ENCODE peak calls at places on chromosomes 11 and 22, in ten cellular contexts. One of them, this sample, is unnamed.
A peak's percentile ranks its signal among the peaks of the same experiment; 100 is the strongest.

GRCh38 chr11:94011478-94011877 is 9.7 kb upstream of the HEPHL1 start:
- DNase-seq in globus pallidus: no peak
- DNase-seq in stimulated activated CD4-positive, alpha-beta T cell treated with anti-CD3 and anti-CD28 coated beads, Interleukin-12 subunit alpha, Interleukin-12 subunit beta, amount 100 ng/mL, for 48 hours: no peak
- DNase-seq in CD8-positive, alpha-beta T cell: no peak
- DNase-seq in memory B cell: no peak
- DNase-seq in GM20000: no peak
- DNase-seq in GM19239: no peak
- DNase-seq in NCI-H1092: no peak
- DNase-seq in activated CD8-positive, alpha-beta memory T cell treated with anti-CD3 and anti-CD28 coated beads for 24 hours: no peak
- DNase-seq in activated naive CD8-positive, alpha-beta T cell treated with anti-CD3 and anti-CD28 coated beads for 36 hours: no peak
- DNase-seq in this sample: no peak

GRCh38 chr11:84514436-84514835 is 1112.7 kb downstream of the DLG2 start:
- DNase-seq in globus pallidus: no peak
- DNase-seq in stimulated activated CD4-positive, alpha-beta T cell treated with anti-CD3 and anti-CD28 coated beads, Interleukin-12 subunit alpha, Interleukin-12 subunit beta, amount 100 ng/mL, for 48 hours: no peak
- DNase-seq in CD8-positive, alpha-beta T cell: no peak
- DNase-seq in memory B cell: no peak
- DNase-seq in GM20000: no peak
- DNase-seq in GM19239: no peak
- DNase-seq in NCI-H1092: no peak
- DNase-seq in activated CD8-positive, alpha-beta memory T cell treated with anti-CD3 and anti-CD28 coated beads for 24 hours: no peak
- DNase-seq in activated naive CD8-positive, alpha-beta T cell treated with anti-CD3 and anti-CD28 coated beads for 36 hours: no peak
- DNase-seq in this sample: no peak

GRCh38 chr11:61293869-61294716 is 1.0 kb downstream of the VWCE start:
- DNase-seq in globus pallidus: no peak
- DNase-seq in stimulated activated CD4-positive, alpha-beta T cell treated with anti-CD3 and anti-CD28 coated beads, Interleukin-12 subunit alpha, Interleukin-12 subunit beta, amount 100 ng/mL, for 48 hours: peak; percentile 14
- DNase-seq in CD8-positive, alpha-beta T cell: peak; percentile 1
- DNase-seq in memory B cell: no peak
- DNase-seq in GM20000: peak; percentile 79
- DNase-seq in GM19239: peak; percentile 37
- DNase-seq in NCI-H1092: peak; percentile 53
- DNase-seq in activated CD8-positive, alpha-beta memory T cell treated with anti-CD3 and anti-CD28 coated beads for 24 hours: peak; percentile 92
- DNase-seq in activated naive CD8-positive, alpha-beta T cell treated with anti-CD3 and anti-CD28 coated beads for 36 hours: peak; percentile 84
- DNase-seq in this sample: peak; percentile 46

GRCh38 chr11:19975414-19975990 is 184.8 kb downstream of the DBX1 start:
- DNase-seq in globus pallidus: no peak
- DNase-seq in stimulated activated CD4-positive, alpha-beta T cell treated with anti-CD3 and anti-CD28 coated beads, Interleukin-12 subunit alpha, Interleukin-12 subunit beta, amount 100 ng/mL, for 48 hours: no peak
- DNase-seq in CD8-positive, alpha-beta T cell: no peak
- DNase-seq in memory B cell: no peak
- DNase-seq in GM20000: no peak
- DNase-seq in GM19239: no peak
- DNase-seq in NCI-H1092: no peak
- DNase-seq in activated CD8-positive, alpha-beta memory T cell treated with anti-CD3 and anti-CD28 coated beads for 24 hours: no peak
- DNase-seq in activated naive CD8-positive, alpha-beta T cell treated with anti-CD3 and anti-CD28 coated beads for 36 hours: no peak
- DNase-seq in this sample: no peak

GRCh38 chr11:94550513-94550912 is 6.8 kb downstream of the FUT4 start:
- DNase-seq in globus pallidus: no peak
- DNase-seq in stimulated activated CD4-positive, alpha-beta T cell treated with anti-CD3 and anti-CD28 coated beads, Interleukin-12 subunit alpha, Interleukin-12 subunit beta, amount 100 ng/mL, for 48 hours: no peak
- DNase-seq in CD8-positive, alpha-beta T cell: no peak
- DNase-seq in memory B cell: no peak
- DNase-seq in GM20000: peak; percentile 45
- DNase-seq in GM19239: no peak
- DNase-seq in NCI-H1092: no peak
- DNase-seq in activated CD8-positive, alpha-beta memory T cell treated with anti-CD3 and anti-CD28 coated beads for 24 hours: no peak
- DNase-seq in activated naive CD8-positive, alpha-beta T cell treated with anti-CD3 and anti-CD28 coated beads for 36 hours: no peak
- DNase-seq in this sample: no peak

GRCh38 chr11:72971611-72972010 is 157.4 kb downstream of the ATG16L2 start:
- DNase-seq in globus pallidus: no peak
- DNase-seq in stimulated activated CD4-positive, alpha-beta T cell treated with anti-CD3 and anti-CD28 coated beads, Interleukin-12 subunit alpha, Interleukin-12 subunit beta, amount 100 ng/mL, for 48 hours: no peak
- DNase-seq in CD8-positive, alpha-beta T cell: no peak
- DNase-seq in memory B cell: no peak
- DNase-seq in GM20000: no peak
- DNase-seq in GM19239: no peak
- DNase-seq in NCI-H1092: no peak
- DNase-seq in activated CD8-positive, alpha-beta memory T cell treated with anti-CD3 and anti-CD28 coated beads for 24 hours: no peak
- DNase-seq in activated naive CD8-positive, alpha-beta T cell treated with anti-CD3 and anti-CD28 coated beads for 36 hours: no peak
- DNase-seq in this sample: no peak

GRCh38 chr11:9821008-9821752 is 157.3 kb downstream of the SWAP70 start:
- DNase-seq in globus pallidus: no peak
- DNase-seq in stimulated activated CD4-positive, alpha-beta T cell treated with anti-CD3 and anti-CD28 coated beads, Interleukin-12 subunit alpha, Interleukin-12 subunit beta, amount 100 ng/mL, for 48 hours: no peak
- DNase-seq in CD8-positive, alpha-beta T cell: no peak
- DNase-seq in memory B cell: no peak
- DNase-seq in GM20000: no peak
- DNase-seq in GM19239: no peak
- DNase-seq in NCI-H1092: no peak
- DNase-seq in activated CD8-positive, alpha-beta memory T cell treated with anti-CD3 and anti-CD28 coated beads for 24 hours: no peak
- DNase-seq in activated naive CD8-positive, alpha-beta T cell treated with anti-CD3 and anti-CD28 coated beads for 36 hours: no peak
- DNase-seq in this sample: no peak

GRCh38 chr11:72013765-72014711 is 15.3 kb downstream of the IL18BP start:
- DNase-seq in globus pallidus: no peak
- DNase-seq in stimulated activated CD4-positive, alpha-beta T cell treated with anti-CD3 and anti-CD28 coated beads, Interleukin-12 subunit alpha, Interleukin-12 subunit beta, amount 100 ng/mL, for 48 hours: no peak
- DNase-seq in CD8-positive, alpha-beta T cell: no peak
- DNase-seq in memory B cell: no peak
- DNase-seq in GM20000: no peak
- DNase-seq in GM19239: no peak
- DNase-seq in NCI-H1092: no peak
- DNase-seq in activated CD8-positive, alpha-beta memory T cell treated with anti-CD3 and anti-CD28 coated beads for 24 hours: peak; percentile 49
- DNase-seq in activated naive CD8-positive, alpha-beta T cell treated with anti-CD3 and anti-CD28 coated beads for 36 hours: no peak
- DNase-seq in this sample: no peak

GRCh38 chr11:70828498-70829159 is 423.7 kb downstream of the SHANK2 start:
- DNase-seq in globus pallidus: peak; percentile 22
- DNase-seq in stimulated activated CD4-positive, alpha-beta T cell treated with anti-CD3 and anti-CD28 coated beads, Interleukin-12 subunit alpha, Interleukin-12 subunit beta, amount 100 ng/mL, for 48 hours: no peak
- DNase-seq in CD8-positive, alpha-beta T cell: no peak
- DNase-seq in memory B cell: no peak
- DNase-seq in GM20000: no peak
- DNase-seq in GM19239: no peak
- DNase-seq in NCI-H1092: peak; percentile 14
- DNase-seq in activated CD8-positive, alpha-beta memory T cell treated with anti-CD3 and anti-CD28 coated beads for 24 hours: no peak
- DNase-seq in activated naive CD8-positive, alpha-beta T cell treated with anti-CD3 and anti-CD28 coated beads for 36 hours: no peak
- DNase-seq in this sample: no peak

GRCh38 chr11:12671378-12671777 is 2.8 kb upstream of the TEAD1 start:
- DNase-seq in globus pallidus: no peak
- DNase-seq in stimulated activated CD4-positive, alpha-beta T cell treated with anti-CD3 and anti-CD28 coated beads, Interleukin-12 subunit alpha, Interleukin-12 subunit beta, amount 100 ng/mL, for 48 hours: no peak
- DNase-seq in CD8-positive, alpha-beta T cell: no peak
- DNase-seq in memory B cell: no peak
- DNase-seq in GM20000: no peak
- DNase-seq in GM19239: no peak
- DNase-seq in NCI-H1092: no peak
- DNase-seq in activated CD8-positive, alpha-beta memory T cell treated with anti-CD3 and anti-CD28 coated beads for 24 hours: no peak
- DNase-seq in activated naive CD8-positive, alpha-beta T cell treated with anti-CD3 and anti-CD28 coated beads for 36 hours: no peak
- DNase-seq in this sample: no peak

GRCh38 chr11:37999171-37999570 is 1401.1 kb upstream of the RAG2 start:
- DNase-seq in globus pallidus: no peak
- DNase-seq in stimulated activated CD4-positive, alpha-beta T cell treated with anti-CD3 and anti-CD28 coated beads, Interleukin-12 subunit alpha, Interleukin-12 subunit beta, amount 100 ng/mL, for 48 hours: no peak
- DNase-seq in CD8-positive, alpha-beta T cell: no peak
- DNase-seq in memory B cell: no peak
- DNase-seq in GM20000: no peak
- DNase-seq in GM19239: no peak
- DNase-seq in NCI-H1092: no peak
- DNase-seq in activated CD8-positive, alpha-beta memory T cell treated with anti-CD3 and anti-CD28 coated beads for 24 hours: no peak
- DNase-seq in activated naive CD8-positive, alpha-beta T cell treated with anti-CD3 and anti-CD28 coated beads for 36 hours: no peak
- DNase-seq in this sample: no peak

GRCh38 chr11:23313001-23313400 is 452.7 kb upstream of the CCDC179 start:
- DNase-seq in globus pallidus: no peak
- DNase-seq in stimulated activated CD4-positive, alpha-beta T cell treated with anti-CD3 and anti-CD28 coated beads, Interleukin-12 subunit alpha, Interleukin-12 subunit beta, amount 100 ng/mL, for 48 hours: no peak
- DNase-seq in CD8-positive, alpha-beta T cell: no peak
- DNase-seq in memory B cell: no peak
- DNase-seq in GM20000: no peak
- DNase-seq in GM19239: no peak
- DNase-seq in NCI-H1092: no peak
- DNase-seq in activated CD8-positive, alpha-beta memory T cell treated with anti-CD3 and anti-CD28 coated beads for 24 hours: no peak
- DNase-seq in activated naive CD8-positive, alpha-beta T cell treated with anti-CD3 and anti-CD28 coated beads for 36 hours: no peak
- DNase-seq in this sample: no peak

GRCh38 chr22:46092646-46093410 is 57.5 kb upstream of the PPARA start:
- DNase-seq in globus pallidus: no peak
- DNase-seq in stimulated activated CD4-positive, alpha-beta T cell treated with anti-CD3 and anti-CD28 coated beads, Interleukin-12 subunit alpha, Interleukin-12 subunit beta, amount 100 ng/mL, for 48 hours: no peak
- DNase-seq in CD8-positive, alpha-beta T cell: no peak
- DNase-seq in memory B cell: no peak
- DNase-seq in GM20000: no peak
- DNase-seq in GM19239: no peak
- DNase-seq in NCI-H1092: no peak
- DNase-seq in activated CD8-positive, alpha-beta memory T cell treated with anti-CD3 and anti-CD28 coated beads for 24 hours: no peak
- DNase-seq in activated naive CD8-positive, alpha-beta T cell treated with anti-CD3 and anti-CD28 coated beads for 36 hours: no peak
- DNase-seq in this sample: no peak

GRCh38 chr11:7143908-7144307 is 55.1 kb downstream of the RBMXL2 start:
- DNase-seq in globus pallidus: peak; percentile 65
- DNase-seq in stimulated activated CD4-positive, alpha-beta T cell treated with anti-CD3 and anti-CD28 coated beads, Interleukin-12 subunit alpha, Interleukin-12 subunit beta, amount 100 ng/mL, for 48 hours: no peak
- DNase-seq in CD8-positive, alpha-beta T cell: no peak
- DNase-seq in memory B cell: no peak
- DNase-seq in GM20000: no peak
- DNase-seq in GM19239: no peak
- DNase-seq in NCI-H1092: no peak
- DNase-seq in activated CD8-positive, alpha-beta memory T cell treated with anti-CD3 and anti-CD28 coated beads for 24 hours: no peak
- DNase-seq in activated naive CD8-positive, alpha-beta T cell treated with anti-CD3 and anti-CD28 coated beads for 36 hours: no peak
- DNase-seq in this sample: no peak

GRCh38 chr11:61148016-61148640 is 13.1 kb downstream of the VPS37C start:
- DNase-seq in globus pallidus: no peak
- DNase-seq in stimulated activated CD4-positive, alpha-beta T cell treated with anti-CD3 and anti-CD28 coated beads, Interleukin-12 subunit alpha, Interleukin-12 subunit beta, amount 100 ng/mL, for 48 hours: no peak
- DNase-seq in CD8-positive, alpha-beta T cell: no peak
- DNase-seq in memory B cell: no peak
- DNase-seq in GM20000: no peak
- DNase-seq in GM19239: no peak
- DNase-seq in NCI-H1092: no peak
- DNase-seq in activated CD8-positive, alpha-beta memory T cell treated with anti-CD3 and anti-CD28 coated beads for 24 hours: no peak
- DNase-seq in activated naive CD8-positive, alpha-beta T cell treated with anti-CD3 and anti-CD28 coated beads for 36 hours: no peak
- DNase-seq in this sample: peak; percentile 71

GRCh38 chr11:103085758-103086365 is 6.1 kb downstream of the DCUN1D5 start:
- DNase-seq in globus pallidus: no peak
- DNase-seq in stimulated activated CD4-positive, alpha-beta T cell treated with anti-CD3 and anti-CD28 coated beads, Interleukin-12 subunit alpha, Interleukin-12 subunit beta, amount 100 ng/mL, for 48 hours: no peak
- DNase-seq in CD8-positive, alpha-beta T cell: no peak
- DNase-seq in memory B cell: no peak
- DNase-seq in GM20000: no peak
- DNase-seq in GM19239: no peak
- DNase-seq in NCI-H1092: no peak
- DNase-seq in activated CD8-positive, alpha-beta memory T cell treated with anti-CD3 and anti-CD28 coated beads for 24 hours: no peak
- DNase-seq in activated naive CD8-positive, alpha-beta T cell treated with anti-CD3 and anti-CD28 coated beads for 36 hours: no peak
- DNase-seq in this sample: no peak

GRCh38 chr22:44802071-44802700 is 49.8 kb downstream of the ARHGAP8 start:
- DNase-seq in globus pallidus: no peak
- DNase-seq in stimulated activated CD4-positive, alpha-beta T cell treated with anti-CD3 and anti-CD28 coated beads, Interleukin-12 subunit alpha, Interleukin-12 subunit beta, amount 100 ng/mL, for 48 hours: no peak
- DNase-seq in CD8-positive, alpha-beta T cell: no peak
- DNase-seq in memory B cell: no peak
- DNase-seq in GM20000: no peak
- DNase-seq in GM19239: no peak
- DNase-seq in NCI-H1092: no peak
- DNase-seq in activated CD8-positive, alpha-beta memory T cell treated with anti-CD3 and anti-CD28 coated beads for 24 hours: no peak
- DNase-seq in activated naive CD8-positive, alpha-beta T cell treated with anti-CD3 and anti-CD28 coated beads for 36 hours: no peak
- DNase-seq in this sample: no peak

GRCh38 chr11:47109051-47109791 is 67.5 kb downstream of the ARFGAP2 start:
- DNase-seq in globus pallidus: peak; percentile 78
- DNase-seq in stimulated activated CD4-positive, alpha-beta T cell treated with anti-CD3 and anti-CD28 coated beads, Interleukin-12 subunit alpha, Interleukin-12 subunit beta, amount 100 ng/mL, for 48 hours: no peak
- DNase-seq in CD8-positive, alpha-beta T cell: no peak
- DNase-seq in memory B cell: no peak
- DNase-seq in GM20000: no peak
- DNase-seq in GM19239: no peak
- DNase-seq in NCI-H1092: no peak
- DNase-seq in activated CD8-positive, alpha-beta memory T cell treated with anti-CD3 and anti-CD28 coated beads for 24 hours: no peak
- DNase-seq in activated naive CD8-positive, alpha-beta T cell treated with anti-CD3 and anti-CD28 coated beads for 36 hours: no peak
- DNase-seq in this sample: no peak

GRCh38 chr11:13140873-13141655 is 131.9 kb downstream of the RASSF10 start:
- DNase-seq in globus pallidus: no peak
- DNase-seq in stimulated activated CD4-positive, alpha-beta T cell treated with anti-CD3 and anti-CD28 coated beads, Interleukin-12 subunit alpha, Interleukin-12 subunit beta, amount 100 ng/mL, for 48 hours: no peak
- DNase-seq in CD8-positive, alpha-beta T cell: no peak
- DNase-seq in memory B cell: no peak
- DNase-seq in GM20000: no peak
- DNase-seq in GM19239: no peak
- DNase-seq in NCI-H1092: no peak
- DNase-seq in activated CD8-positive, alpha-beta memory T cell treated with anti-CD3 and anti-CD28 coated beads for 24 hours: no peak
- DNase-seq in activated naive CD8-positive, alpha-beta T cell treated with anti-CD3 and anti-CD28 coated beads for 36 hours: no peak
- DNase-seq in this sample: no peak

GRCh38 chr11:107549253-107549953 is 16.1 kb downstream of the ALKBH8 start:
- DNase-seq in globus pallidus: no peak
- DNase-seq in stimulated activated CD4-positive, alpha-beta T cell treated with anti-CD3 and anti-CD28 coated beads, Interleukin-12 subunit alpha, Interleukin-12 subunit beta, amount 100 ng/mL, for 48 hours: peak; percentile 27
- DNase-seq in CD8-positive, alpha-beta T cell: no peak
- DNase-seq in memory B cell: no peak
- DNase-seq in GM20000: peak; percentile 29
- DNase-seq in GM19239: peak; percentile 9
- DNase-seq in NCI-H1092: peak; percentile 10
- DNase-seq in activated CD8-positive, alpha-beta memory T cell treated with anti-CD3 and anti-CD28 coated beads for 24 hours: no peak
- DNase-seq in activated naive CD8-positive, alpha-beta T cell treated with anti-CD3 and anti-CD28 coated beads for 36 hours: no peak
- DNase-seq in this sample: peak; percentile 21

GRCh38 chr22:43802897-43803495 is 9.1 kb downstream of the EFCAB6 start:
- DNase-seq in globus pallidus: no peak
- DNase-seq in stimulated activated CD4-positive, alpha-beta T cell treated with anti-CD3 and anti-CD28 coated beads, Interleukin-12 subunit alpha, Interleukin-12 subunit beta, amount 100 ng/mL, for 48 hours: no peak
- DNase-seq in CD8-positive, alpha-beta T cell: no peak
- DNase-seq in memory B cell: no peak
- DNase-seq in GM20000: no peak
- DNase-seq in GM19239: no peak
- DNase-seq in NCI-H1092: no peak
- DNase-seq in activated CD8-positive, alpha-beta memory T cell treated with anti-CD3 and anti-CD28 coated beads for 24 hours: no peak
- DNase-seq in activated naive CD8-positive, alpha-beta T cell treated with anti-CD3 and anti-CD28 coated beads for 36 hours: no peak
- DNase-seq in this sample: no peak

GRCh38 chr11:78370406-78371172 is 47.0 kb downstream of the GAB2 start:
- DNase-seq in globus pallidus: peak; percentile 55
- DNase-seq in stimulated activated CD4-positive, alpha-beta T cell treated with anti-CD3 and anti-CD28 coated beads, Interleukin-12 subunit alpha, Interleukin-12 subunit beta, amount 100 ng/mL, for 48 hours: no peak
- DNase-seq in CD8-positive, alpha-beta T cell: no peak
- DNase-seq in memory B cell: no peak
- DNase-seq in GM20000: no peak
- DNase-seq in GM19239: no peak
- DNase-seq in NCI-H1092: no peak
- DNase-seq in activated CD8-positive, alpha-beta memory T cell treated with anti-CD3 and anti-CD28 coated beads for 24 hours: no peak
- DNase-seq in activated naive CD8-positive, alpha-beta T cell treated with anti-CD3 and anti-CD28 coated beads for 36 hours: no peak
- DNase-seq in this sample: no peak

GRCh38 chr11:110522456-110522855 is 92.7 kb downstream of the FDX1 start:
- DNase-seq in globus pallidus: peak; percentile 8
- DNase-seq in stimulated activated CD4-positive, alpha-beta T cell treated with anti-CD3 and anti-CD28 coated beads, Interleukin-12 subunit alpha, Interleukin-12 subunit beta, amount 100 ng/mL, for 48 hours: no peak
- DNase-seq in CD8-positive, alpha-beta T cell: no peak
- DNase-seq in memory B cell: no peak
- DNase-seq in GM20000: no peak
- DNase-seq in GM19239: no peak
- DNase-seq in NCI-H1092: no peak
- DNase-seq in activated CD8-positive, alpha-beta memory T cell treated with anti-CD3 and anti-CD28 coated beads for 24 hours: no peak
- DNase-seq in activated naive CD8-positive, alpha-beta T cell treated with anti-CD3 and anti-CD28 coated beads for 36 hours: no peak
- DNase-seq in this sample: no peak